ENCODE peak calls at places on chromosomes 4 and X, in six cellular contexts. N, Y, E, J, C and F are unnamed samples.

GRCh38 chr4:153634737-153635353 is 49.2 kb upstream of the TLR2 start:
- DNase-seq in N (peak), Y (no peak), E (no peak), J (no peak), C (no peak), F (no peak)

GRCh38 chr4:87982446-87982845 is 6.9 kb downstream of the SPP1 start:
- DNase-seq in N (no peak), Y (no peak), E (no peak), J (no peak), C (no peak), F (no peak)

GRCh38 chr4:114208747-114209146 is 229.3 kb upstream of the ARSJ start:
- DNase-seq in N (no peak), Y (no peak), E (peak), J (no peak), C (no peak), F (no peak)

GRCh38 chr4:159271857-159272256 is 169.0 kb downstream of the RAPGEF2 start:
- DNase-seq in N (no peak), Y (no peak), E (no peak), J (no peak), C (no peak), F (no peak)

GRCh38 chrX:29661290-29661689 is 554.1 kb upstream of the MAGEB2 start:
- DNase-seq in N (no peak), Y (no peak), E (no peak), J (no peak), C (no peak), F (no peak)

GRCh38 chr4:14827111-14827510 is 175.2 kb upstream of the CPEB2 start:
- DNase-seq in N (no peak), Y (no peak), E (no peak), J (no peak), C (no peak), F (no peak)

GRCh38 chr4:158255727-158256324 is 45.5 kb downstream of the TMEM144 start:
- DNase-seq in N (peak), Y (no peak), E (peak), J (no peak), C (no peak), F (no peak)

GRCh38 chrX:109770780-109771179 is 37.7 kb upstream of the ACSL4 start:
- DNase-seq in N (no peak), Y (no peak), E (no peak), J (no peak), C (no peak), F (no peak)

GRCh38 chr4:52548818-52549570 is 110.1 kb downstream of the USP46 start:
- DNase-seq in N (no peak), Y (no peak), E (no peak), J (no peak), C (no peak), F (no peak)

GRCh38 chr4:143186634-143187033 is 1.9 kb downstream of the USP38 start:
- DNase-seq in N (peak), Y (no peak), E (no peak), J (no peak), C (no peak), F (no peak)